ENCODE peak calls at places on chromosome 4, in nine cellular contexts. U is body of pancreas, C is tibial nerve, K is ovary, O is suprapubic skin, V is H54, B is adrenal gland, J is NB4, M is heart left ventricle. I is an unnamed sample.

GRCh38 chr4:77167866-77168265 is 10.9 kb downstream of the CCNG2 start:
- DNase-seq in M (no peak), O (no peak), C (no peak), J (no peak), K (no peak), V (no peak), B (no peak), U (no peak), I (no peak)

GRCh38 chr4:1825326-1825725 is 30.6 kb downstream of the LETM1 start:
- DNase-seq in V (no peak), O (no peak), M (peak; percentile 24), U (no peak), K (no peak), B (no peak), J (no peak), C (no peak), I (no peak)

GRCh38 chr4:162422312-162422711 is 258.5 kb upstream of the FSTL5 start:
- DNase-seq in V (no peak), O (no peak), M (no peak), J (no peak), C (no peak), B (no peak), U (no peak), K (no peak), I (no peak)

GRCh38 chr4:41935652-41936021 is 408 bp downstream of the TMEM33 start:
- DNase-seq in M (no peak), J (peak; percentile 64), V (no peak), U (no peak), B (peak; percentile 37), K (no peak), C (no peak), O (no peak), I (peak; percentile 69)

GRCh38 chr4:158682071-158682470 is 10.0 kb downstream of the ETFDH start:
- DNase-seq in C (no peak), U (no peak), M (no peak), J (no peak), O (no peak), V (no peak), K (no peak), B (no peak), I (no peak)

GRCh38 chr4:89915937-89916336 is 21.3 kb downstream of the MMRN1 start:
- DNase-seq in J (no peak), V (no peak), K (no peak), M (no peak), U (no peak), O (no peak), C (no peak), B (no peak), I (no peak)

GRCh38 chr4:10403633-10404445 is 53.4 kb downstream of the ZNF518B start:
- DNase-seq in M (no peak), J (peak; percentile 55), U (no peak), K (no peak), V (no peak), O (no peak), B (no peak), C (peak; percentile 60), I (peak; percentile 67)

GRCh38 chr4:121182296-121182695 is 18.2 kb upstream of the TNIP3 start:
- DNase-seq in M (no peak), J (peak; percentile 71), V (no peak), K (no peak), C (no peak), U (no peak), B (no peak), O (no peak), I (no peak)

GRCh38 chr4:119105605-119106004 is 30.0 kb upstream of the MYOZ2 start:
- DNase-seq in O (no peak), C (no peak), U (no peak), J (peak; percentile 43), B (no peak), M (no peak), V (no peak), K (no peak), I (no peak)

GRCh38 chr4:154292589-154292988 is 199.0 kb downstream of the DCHS2 start:
- DNase-seq in U (no peak), O (no peak), C (no peak), V (no peak), J (peak; percentile 2), M (no peak), B (no peak), K (no peak), I (no peak)

GRCh38 chr4:120812216-120812615 is 110.3 kb downstream of the PRDM5 start:
- DNase-seq in J (no peak), V (no peak), K (no peak), O (no peak), C (no peak), B (no peak), M (no peak), U (no peak), I (no peak)

DNA sequence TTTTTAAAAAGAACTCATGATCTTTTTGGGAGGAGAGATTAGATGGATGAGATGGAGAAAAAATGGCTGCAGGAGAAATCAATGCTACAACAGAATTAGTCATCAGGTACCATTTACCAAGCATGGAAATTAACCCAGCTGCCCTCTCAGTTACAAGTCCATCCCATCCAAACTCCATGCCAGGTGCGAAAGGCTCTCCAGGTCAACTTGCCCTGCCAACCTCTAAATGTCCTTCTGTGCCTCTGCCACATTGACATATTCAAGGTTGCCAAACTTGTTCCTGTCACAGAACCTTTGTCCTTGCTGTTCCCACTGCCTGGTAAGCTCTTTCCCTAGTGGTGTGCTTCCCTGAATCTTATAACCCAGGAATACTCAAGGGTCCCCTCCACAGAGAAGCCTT is 7.2 kb downstream of the SPATA18 start:
- DNase-seq in K (no peak), O (no peak), M (no peak), V (no peak), C (no peak), J (no peak), B (no peak), U (no peak), I (no peak)
- TF ChIP-seq POLR2A in K (no peak), O (no peak), M (no peak), V (no peak), C (no peak), J (no peak), B (no peak), U (no peak), I (no peak)

DNA sequence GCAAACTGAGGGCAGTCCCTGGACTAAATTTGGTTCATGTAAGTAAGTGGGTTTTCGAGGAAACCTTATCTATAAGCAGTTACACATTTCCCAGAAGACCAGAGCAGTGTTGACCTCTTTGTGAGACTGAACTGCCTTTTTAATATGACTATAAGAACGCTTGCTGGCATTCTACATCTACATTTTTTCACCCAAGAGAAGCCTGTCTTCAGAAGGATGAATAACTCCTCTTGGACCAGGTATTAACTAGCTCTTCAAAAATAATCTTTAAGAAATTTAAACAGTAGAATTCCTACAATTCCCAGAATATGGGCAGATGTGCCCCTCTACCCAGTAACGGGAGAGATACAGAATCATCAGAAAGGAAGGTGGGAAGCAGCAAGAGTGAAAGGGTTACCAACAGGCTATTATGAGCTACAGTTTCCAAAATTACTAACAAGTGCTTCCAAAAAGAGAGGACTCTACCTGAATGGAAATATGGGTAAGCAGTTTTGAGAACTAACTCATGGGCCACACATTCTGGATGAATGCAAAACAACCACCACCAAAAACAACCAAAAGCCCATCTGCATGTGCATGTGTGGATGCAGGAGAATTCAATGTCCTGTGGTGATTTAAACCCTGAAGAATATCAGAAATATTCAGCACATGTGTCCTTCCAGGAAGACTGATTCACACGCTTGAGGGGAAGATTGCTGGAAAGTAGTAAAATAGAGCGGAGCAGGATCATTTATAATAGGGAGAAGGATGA is 17.4 kb downstream of the BBS12 start:
- DNase-seq in B (no peak), M (no peak), C (no peak), J (no peak), V (no peak), K (no peak), U (no peak), O (no peak), I (peak; percentile 65)
- TF ChIP-seq POLR2A in B (no peak), M (no peak), C (no peak), J (no peak), V (no peak), K (no peak), U (no peak), O (no peak), I (peak; percentile 54)

GRCh38 chr4:75244325-75244724 is 269.9 kb downstream of the RCHY1 start:
- DNase-seq in U (no peak), C (no peak), M (no peak), K (no peak), V (no peak), J (no peak), O (no peak), B (no peak), I (no peak)

GRCh38 chr4:75249739-75250138 is 264.5 kb downstream of the RCHY1 start:
- DNase-seq in O (no peak), K (no peak), J (no peak), C (no peak), V (no peak), B (no peak), U (no peak), M (no peak), I (no peak)

GRCh38 chr4:75251547-75251946 is 262.7 kb downstream of the RCHY1 start:
- DNase-seq in M (no peak), U (no peak), K (no peak), B (no peak), O (no peak), V (no peak), J (no peak), C (no peak), I (no peak)

GRCh38 chr4:75243570-75243969 is 270.6 kb downstream of the RCHY1 start:
- DNase-seq in O (no peak), B (no peak), M (no peak), K (no peak), V (no peak), C (no peak), J (no peak), U (no peak), I (no peak)

GRCh38 chr4:75248770-75249467 is 265.3 kb downstream of the RCHY1 start:
- DNase-seq in C (no peak), M (no peak), J (no peak), U (no peak), O (no peak), V (no peak), K (no peak), B (no peak), I (no peak)
- TF ChIP-seq POLR2A in C (no peak), M (no peak), J (no peak), U (no peak), O (no peak), V (no peak), K (no peak), B (no peak), I (no peak)

DNA sequence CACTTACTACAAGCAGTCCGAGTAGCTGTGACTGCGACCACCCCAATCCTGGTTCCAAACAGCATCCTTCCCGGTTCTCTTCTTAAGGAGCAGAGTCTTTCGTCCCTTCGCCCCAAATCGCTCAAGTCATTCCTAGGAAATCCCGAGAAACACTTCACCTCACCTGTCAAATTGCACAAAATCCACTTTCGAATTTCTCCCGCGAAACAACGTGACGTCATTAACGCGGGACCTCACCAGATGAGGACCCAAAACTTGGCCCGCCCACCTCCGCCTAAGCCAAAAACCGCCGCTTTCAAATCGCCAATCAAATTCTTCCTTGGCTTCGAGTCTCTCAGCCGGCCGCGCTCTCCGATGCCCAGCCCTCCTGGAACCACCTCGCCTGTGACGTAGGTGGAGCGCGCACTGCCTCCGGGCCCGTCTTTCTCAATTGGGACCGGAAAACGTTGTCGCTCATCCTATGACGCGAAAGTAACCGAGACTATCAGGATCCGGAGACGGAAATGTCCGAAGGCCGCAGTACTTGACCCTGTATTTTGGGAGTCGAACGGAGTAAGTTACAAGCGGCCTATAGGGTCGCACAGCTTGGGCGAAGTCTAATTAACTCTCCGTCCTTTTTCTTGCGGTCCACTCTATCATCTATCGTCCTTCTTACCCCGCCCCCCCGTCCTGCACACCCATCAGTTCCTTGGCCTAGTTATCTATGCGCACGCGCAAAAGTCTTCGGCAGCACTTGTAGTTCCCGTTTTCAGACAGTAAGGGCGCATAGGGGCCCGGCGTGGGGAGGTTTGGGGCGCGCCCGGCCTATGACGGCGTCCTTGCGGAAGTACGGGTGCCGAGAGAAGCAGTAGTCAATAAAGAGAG is at the start of the genes LARP7 and ZGRF1:
- DNase-seq in M (peak; percentile 99), O (peak; percentile 99), U (peak; percentile 98), C (peak; percentile 99), K (peak; percentile 99), J (peak; percentile 98), V (peak; percentile 57), B (peak; percentile 99), I (peak; percentile 99)
- TF ChIP-seq POLR2A in M (no peak), O (no peak), U (peak; percentile 50), C (no peak), K (peak; percentile 34), J (peak; percentile 27), V (no peak), B (peak; percentile 27), I (peak; percentile 77)

I was measured in erythroblast.